ENCODE peak calls at places on chromosomes 13 and 19, in five cellular contexts. One of them, this sample, is unnamed.

GRCh38 chr19:3464797-3465235 is 15.5 kb downstream of the SMIM24 start:
- DNase-seq in M059J: no peak
- DNase-seq in A549: peak
- DNase-seq in fibroblast of the conjunctiva: no peak
- DNase-seq in stimulated activated CD4-positive, alpha-beta T cell treated with anti-CD3 and anti-CD28 coated beads, Interleukin-1b, Interleukin-23, amount 100 ng/mL, for 1 hour: no peak
- DNase-seq in this sample: no peak

GRCh38 chr13:95039415-95039814 is 261.8 kb downstream of the ABCC4 start:
- DNase-seq in M059J: peak
- DNase-seq in A549: no peak
- DNase-seq in fibroblast of the conjunctiva: no peak
- DNase-seq in stimulated activated CD4-positive, alpha-beta T cell treated with anti-CD3 and anti-CD28 coated beads, Interleukin-1b, Interleukin-23, amount 100 ng/mL, for 1 hour: no peak
- DNase-seq in this sample: no peak

GRCh38 chr13:43305416-43305815 is 282.0 kb downstream of the DNAJC15 start:
- DNase-seq in M059J: peak
- DNase-seq in A549: no peak
- DNase-seq in fibroblast of the conjunctiva: no peak
- DNase-seq in stimulated activated CD4-positive, alpha-beta T cell treated with anti-CD3 and anti-CD28 coated beads, Interleukin-1b, Interleukin-23, amount 100 ng/mL, for 1 hour: no peak
- DNase-seq in this sample: no peak

GRCh38 chr13:100290165-100290801 is 201.4 kb downstream of the PCCA start:
- DNase-seq in M059J: no peak
- DNase-seq in A549: no peak
- DNase-seq in fibroblast of the conjunctiva: no peak
- DNase-seq in stimulated activated CD4-positive, alpha-beta T cell treated with anti-CD3 and anti-CD28 coated beads, Interleukin-1b, Interleukin-23, amount 100 ng/mL, for 1 hour: no peak
- DNase-seq in this sample: no peak

GRCh38 chr19:6233051-6233826 is 46.5 kb downstream of the MLLT1 start:
- DNase-seq in M059J: peak
- DNase-seq in A549: no peak
- DNase-seq in fibroblast of the conjunctiva: no peak
- DNase-seq in stimulated activated CD4-positive, alpha-beta T cell treated with anti-CD3 and anti-CD28 coated beads, Interleukin-1b, Interleukin-23, amount 100 ng/mL, for 1 hour: no peak
- DNase-seq in this sample: no peak

GRCh38 chr13:52644108-52644507 is 1.9 kb downstream of the HNRNPA1L2 start:
- DNase-seq in M059J: no peak
- DNase-seq in A549: no peak
- DNase-seq in fibroblast of the conjunctiva: peak
- DNase-seq in stimulated activated CD4-positive, alpha-beta T cell treated with anti-CD3 and anti-CD28 coated beads, Interleukin-1b, Interleukin-23, amount 100 ng/mL, for 1 hour: no peak
- DNase-seq in this sample: no peak

GRCh38 chr19:35266149-35266903 is 2.4 kb upstream of the USF2 start:
- DNase-seq in M059J: no peak
- DNase-seq in A549: no peak
- DNase-seq in fibroblast of the conjunctiva: no peak
- DNase-seq in stimulated activated CD4-positive, alpha-beta T cell treated with anti-CD3 and anti-CD28 coated beads, Interleukin-1b, Interleukin-23, amount 100 ng/mL, for 1 hour: no peak
- DNase-seq in this sample: no peak

GRCh38 chr13:48265217-48265815 is 32.3 kb downstream of the ITM2B start:
- DNase-seq in M059J: no peak
- DNase-seq in A549: no peak
- DNase-seq in fibroblast of the conjunctiva: no peak
- DNase-seq in stimulated activated CD4-positive, alpha-beta T cell treated with anti-CD3 and anti-CD28 coated beads, Interleukin-1b, Interleukin-23, amount 100 ng/mL, for 1 hour: no peak
- DNase-seq in this sample: no peak

GRCh38 chr13:87769445-87769844 is 98.3 kb downstream of the SLITRK5 start:
- DNase-seq in M059J: no peak
- DNase-seq in A549: no peak
- DNase-seq in fibroblast of the conjunctiva: no peak
- DNase-seq in stimulated activated CD4-positive, alpha-beta T cell treated with anti-CD3 and anti-CD28 coated beads, Interleukin-1b, Interleukin-23, amount 100 ng/mL, for 1 hour: no peak
- DNase-seq in this sample: no peak

GRCh38 chr19:19337120-19337519 is 16.5 kb downstream of the MAU2 start:
- DNase-seq in M059J: no peak
- DNase-seq in A549: no peak
- DNase-seq in fibroblast of the conjunctiva: no peak
- DNase-seq in stimulated activated CD4-positive, alpha-beta T cell treated with anti-CD3 and anti-CD28 coated beads, Interleukin-1b, Interleukin-23, amount 100 ng/mL, for 1 hour: no peak
- DNase-seq in this sample: no peak

GRCh38 chr13:96065851-96066250 is 12.7 kb upstream of the UGGT2 start:
- DNase-seq in M059J: no peak
- DNase-seq in A549: no peak
- DNase-seq in fibroblast of the conjunctiva: no peak
- DNase-seq in stimulated activated CD4-positive, alpha-beta T cell treated with anti-CD3 and anti-CD28 coated beads, Interleukin-1b, Interleukin-23, amount 100 ng/mL, for 1 hour: no peak
- DNase-seq in this sample: no peak

GRCh38 chr19:778910-779653 is 18.2 kb upstream of the PTBP1 start:
- DNase-seq in M059J: peak
- DNase-seq in A549: peak
- DNase-seq in fibroblast of the conjunctiva: peak
- DNase-seq in stimulated activated CD4-positive, alpha-beta T cell treated with anti-CD3 and anti-CD28 coated beads, Interleukin-1b, Interleukin-23, amount 100 ng/mL, for 1 hour: no peak
- DNase-seq in this sample: peak

GRCh38 chr13:50198508-50198907 is 183.3 kb downstream of the KCNRG start:
- DNase-seq in M059J: no peak
- DNase-seq in A549: no peak
- DNase-seq in fibroblast of the conjunctiva: peak
- DNase-seq in stimulated activated CD4-positive, alpha-beta T cell treated with anti-CD3 and anti-CD28 coated beads, Interleukin-1b, Interleukin-23, amount 100 ng/mL, for 1 hour: no peak
- DNase-seq in this sample: peak

GRCh38 chr13:31846984-31847752 is 107.8 kb downstream of the RXFP2 start:
- DNase-seq in M059J: peak
- DNase-seq in A549: no peak
- DNase-seq in fibroblast of the conjunctiva: no peak
- DNase-seq in stimulated activated CD4-positive, alpha-beta T cell treated with anti-CD3 and anti-CD28 coated beads, Interleukin-1b, Interleukin-23, amount 100 ng/mL, for 1 hour: no peak
- DNase-seq in this sample: no peak

GRCh38 chr19:34244611-34245299 is 9.6 kb upstream of the GARRE1 start:
- DNase-seq in M059J: no peak
- DNase-seq in A549: no peak
- DNase-seq in fibroblast of the conjunctiva: no peak
- DNase-seq in stimulated activated CD4-positive, alpha-beta T cell treated with anti-CD3 and anti-CD28 coated beads, Interleukin-1b, Interleukin-23, amount 100 ng/mL, for 1 hour: no peak
- DNase-seq in this sample: no peak

GRCh38 chr13:27522847-27523246 is 72.5 kb upstream of the MTIF3 start:
- DNase-seq in M059J: no peak
- DNase-seq in A549: no peak
- DNase-seq in fibroblast of the conjunctiva: no peak
- DNase-seq in stimulated activated CD4-positive, alpha-beta T cell treated with anti-CD3 and anti-CD28 coated beads, Interleukin-1b, Interleukin-23, amount 100 ng/mL, for 1 hour: no peak
- DNase-seq in this sample: no peak

GRCh38 chr13:33202644-33203169 is 82.8 kb downstream of the STARD13 start:
- DNase-seq in M059J: no peak
- DNase-seq in A549: no peak
- DNase-seq in fibroblast of the conjunctiva: no peak
- DNase-seq in stimulated activated CD4-positive, alpha-beta T cell treated with anti-CD3 and anti-CD28 coated beads, Interleukin-1b, Interleukin-23, amount 100 ng/mL, for 1 hour: no peak
- DNase-seq in this sample: no peak

GRCh38 chr19:3969435-3970312 is 1.2 kb downstream of the DAPK3 start:
- DNase-seq in M059J: peak
- DNase-seq in A549: peak
- DNase-seq in fibroblast of the conjunctiva: no peak
- DNase-seq in stimulated activated CD4-positive, alpha-beta T cell treated with anti-CD3 and anti-CD28 coated beads, Interleukin-1b, Interleukin-23, amount 100 ng/mL, for 1 hour: no peak
- DNase-seq in this sample: no peak

GRCh38 chr19:35262101-35262761 is 6.5 kb upstream of the USF2 start:
- DNase-seq in M059J: peak
- DNase-seq in A549: no peak
- DNase-seq in fibroblast of the conjunctiva: no peak
- DNase-seq in stimulated activated CD4-positive, alpha-beta T cell treated with anti-CD3 and anti-CD28 coated beads, Interleukin-1b, Interleukin-23, amount 100 ng/mL, for 1 hour: no peak
- DNase-seq in this sample: no peak

GRCh38 chr13:28489975-28490550 is 4.9 kb downstream of the FLT1 start:
- DNase-seq in M059J: no peak
- DNase-seq in A549: no peak
- DNase-seq in fibroblast of the conjunctiva: peak
- DNase-seq in stimulated activated CD4-positive, alpha-beta T cell treated with anti-CD3 and anti-CD28 coated beads, Interleukin-1b, Interleukin-23, amount 100 ng/mL, for 1 hour: no peak
- DNase-seq in this sample: no peak

GRCh38 chr19:10641248-10641647 is 12.9 kb upstream of the ILF3 start:
- DNase-seq in M059J: no peak
- DNase-seq in A549: no peak
- DNase-seq in fibroblast of the conjunctiva: no peak
- DNase-seq in stimulated activated CD4-positive, alpha-beta T cell treated with anti-CD3 and anti-CD28 coated beads, Interleukin-1b, Interleukin-23, amount 100 ng/mL, for 1 hour: no peak
- DNase-seq in this sample: no peak

GRCh38 chr19:2567580-2567979 is 91.7 kb downstream of the GADD45B start:
- DNase-seq in M059J: no peak
- DNase-seq in A549: no peak
- DNase-seq in fibroblast of the conjunctiva: no peak
- DNase-seq in stimulated activated CD4-positive, alpha-beta T cell treated with anti-CD3 and anti-CD28 coated beads, Interleukin-1b, Interleukin-23, amount 100 ng/mL, for 1 hour: no peak
- DNase-seq in this sample: no peak

GRCh38 chr13:29369060-29369743 is 226.3 kb downstream of the SLC7A1 start:
- DNase-seq in M059J: peak
- DNase-seq in A549: peak
- DNase-seq in fibroblast of the conjunctiva: peak
- DNase-seq in stimulated activated CD4-positive, alpha-beta T cell treated with anti-CD3 and anti-CD28 coated beads, Interleukin-1b, Interleukin-23, amount 100 ng/mL, for 1 hour: no peak
- DNase-seq in this sample: no peak